ENCODE peak calls at places on chromosomes 2 and 18, in eight cellular contexts. C is activated naive CD4-positive, alpha-beta T cell treated with Interleukin-2 at 50 U/mL for 16 hours; N is hippocampal formation; M is kidney tubule cell; S is stimulated activated CD4-positive, alpha-beta T cell treated with anti-CD3 and anti-CD28 coated beads, Interleukin-4, amount 100 ng/mL, for 1 hour; E is NCI-H748 treated with DMSO at 0.1 percent for 48 hours; L is activated CD4-positive, alpha-beta T cell treated with anti-CD3 and anti-CD28 coated beads, Interleukin-2, amount 50 U/mL, for 48 hours; X is GM12878. F is an unnamed sample.

GRCh38 chr2:102761763-102762162 is at the start of gene TMEM182:
- DNase-seq in L (no peak), S (no peak), M (no peak), E (no peak), N (no peak), X (no peak), C (no peak), F (no peak)

GRCh38 chr2:221629478-221629877 is 57.4 kb upstream of the EPHA4 start:
- DNase-seq in L (no peak), M (peak; percentile 90), N (no peak), E (no peak), S (no peak), X (no peak), C (no peak), F (peak; percentile 63)

GRCh38 chr2:71997843-71998242 is 149.8 kb downstream of the CYP26B1 start:
- DNase-seq in S (no peak), N (no peak), L (no peak), M (no peak), C (no peak), E (no peak), X (no peak), F (no peak)

GRCh38 chr2:57720728-57721627 is 325.6 kb upstream of the VRK2 start:
- DNase-seq in X (peak; percentile 47), E (peak; percentile 11), M (peak; percentile 76), L (peak; percentile 32), N (peak; percentile 77), S (peak; percentile 4), C (peak; percentile 2), F (peak; percentile 75)

GRCh38 chr2:3670376-3670775 is 12.4 kb downstream of the ALLC start:
- DNase-seq in N (no peak), M (no peak), E (no peak), S (no peak), C (no peak), L (no peak), X (no peak), F (no peak)

GRCh38 chr18:10379511-10379910 is 74.9 kb upstream of the APCDD1 start:
- DNase-seq in S (no peak), E (no peak), C (no peak), X (no peak), L (no peak), N (no peak), M (no peak), F (no peak)

GRCh38 chr2:5111581-5111980 is 580.6 kb upstream of the SOX11 start:
- DNase-seq in S (no peak), C (no peak), X (no peak), N (no peak), E (peak; percentile 78), M (no peak), L (no peak), F (no peak)

GRCh38 chr18:67144342-67144741 is 372.2 kb downstream of the DSEL start:
- DNase-seq in C (no peak), X (no peak), M (no peak), N (no peak), S (no peak), L (no peak), E (peak; percentile 88), F (no peak)

F was measured in fibroblast of lung.